ENCODE peak calls at places on chromosome 13, in ten cellular contexts. V, Z, D, C, A, H, L, Y, X and T are unnamed samples.

GRCh38 chr13:59360108-59360507 is 803.6 kb downstream of the DIAPH3 start:
- DNase-seq in V (no peak), Z (peak; percentile 72), D (no peak), C (no peak), A (no peak), H (no peak), L (no peak), Y (peak; percentile 59), X (no peak), T (no peak)

GRCh38 chr13:57424379-57424778 is 207.2 kb upstream of the PCDH17 start:
- DNase-seq in V (no peak), Z (no peak), D (no peak), C (no peak), A (no peak), H (no peak), L (no peak), Y (no peak), X (no peak), T (no peak)

GRCh38 chr13:73535341-73535740 is 476.5 kb downstream of the KLF5 start:
- DNase-seq in V (no peak), Z (no peak), D (no peak), C (no peak), A (no peak), H (no peak), L (no peak), Y (no peak), X (no peak), T (no peak)

GRCh38 chr13:113034451-113035208 is 65.6 kb downstream of the MCF2L start:
- DNase-seq in V (no peak), Z (no peak), D (no peak), C (peak; percentile 38), A (no peak), H (no peak), L (peak; percentile 24), Y (peak; percentile 42), X (no peak), T (no peak)

GRCh38 chr13:106616729-106617128 is 48.8 kb upstream of the ARGLU1 start:
- DNase-seq in V (no peak), Z (no peak), D (no peak), C (no peak), A (peak; percentile 76), H (no peak), L (no peak), Y (no peak), X (no peak), T (no peak)

GRCh38 chr13:21817878-21818277 is 147.0 kb downstream of the FGF9 start:
- DNase-seq in V (no peak), Z (no peak), D (no peak), C (no peak), A (no peak), H (no peak), L (no peak), Y (no peak), X (no peak), T (no peak)

GRCh38 chr13:35093356-35093755 is 151.3 kb downstream of the NBEA start:
- DNase-seq in V (no peak), Z (no peak), D (no peak), C (no peak), A (no peak), H (no peak), L (no peak), Y (no peak), X (no peak), T (no peak)

GRCh38 chr13:27372896-27373295 is 51.5 kb upstream of the GTF3A start:
- DNase-seq in V (peak; percentile 76), Z (no peak), D (no peak), C (peak; percentile 80), A (no peak), H (no peak), L (peak; percentile 63), Y (no peak), X (no peak), T (no peak)

GRCh38 chr13:76036176-76036575 is 400.0 kb downstream of the LMO7 start:
- DNase-seq in V (no peak), Z (no peak), D (no peak), C (no peak), A (no peak), H (no peak), L (no peak), Y (no peak), X (no peak), T (no peak)

GRCh38 chr13:46663644-46664043 is 110.7 kb downstream of the LRCH1 start:
- DNase-seq in V (no peak), Z (no peak), D (no peak), C (no peak), A (no peak), H (no peak), L (no peak), Y (peak; percentile 67), X (no peak), T (no peak)
- TF ChIP-seq POLR2AphosphoS5 in V (no peak), Z (no peak), D (no peak), C (no peak), A (no peak), H (no peak), L (no peak), Y (no peak), X (no peak), T (no peak)

GRCh38 chr13:19123502-19123901 is 58.1 kb downstream of the TUBA3C start:
- DNase-seq in V (no peak), Z (no peak), D (no peak), C (no peak), A (no peak), H (no peak), L (no peak), Y (no peak), X (no peak), T (no peak)

GRCh38 chr13:19117913-19118739 is 63.5 kb downstream of the TUBA3C start:
- DNase-seq in V (no peak), Z (no peak), D (no peak), C (no peak), A (no peak), H (no peak), L (no peak), Y (no peak), X (no peak), T (no peak)
- H3K9me3 ChIP-seq in V (no peaks in the 10 kb centered on the region), Z (no peaks in the 10 kb centered on the region), D (no peaks in the 10 kb centered on the region), C (no peaks in the 10 kb centered on the region), A (no peaks in the 10 kb centered on the region), H (peaks cover 8% of the 10 kb centered on the region), L (no peaks in the 10 kb centered on the region), Y (peaks cover 8% of the 10 kb centered on the region), X (peaks cover 52% of the 10 kb centered on the region), T (no peaks in the 10 kb centered on the region)

GRCh38 chr13:97239943-97240788 is 18.0 kb downstream of the MBNL2 start:
- DNase-seq in V (no peak), Z (no peak), D (no peak), C (no peak), A (no peak), H (no peak), L (no peak), Y (no peak), X (no peak), T (no peak)

GRCh38 chr13:97241761-97242160 is 19.6 kb downstream of the MBNL2 start:
- DNase-seq in V (no peak), Z (no peak), D (no peak), C (no peak), A (no peak), H (no peak), L (no peak), Y (peak; percentile 96), X (no peak), T (no peak)

GRCh38 chr13:97242755-97243497 is 20.8 kb downstream of the MBNL2 start:
- DNase-seq in V (no peak), Z (no peak), D (no peak), C (no peak), A (no peak), H (no peak), L (no peak), Y (peak; percentile 43), X (no peak), T (no peak)

GRCh38 chr13:97239306-97239705 is 17.2 kb downstream of the MBNL2 start:
- DNase-seq in V (no peak), Z (no peak), D (no peak), C (no peak), A (no peak), H (no peak), L (no peak), Y (no peak), X (no peak), T (no peak)

DNA sequence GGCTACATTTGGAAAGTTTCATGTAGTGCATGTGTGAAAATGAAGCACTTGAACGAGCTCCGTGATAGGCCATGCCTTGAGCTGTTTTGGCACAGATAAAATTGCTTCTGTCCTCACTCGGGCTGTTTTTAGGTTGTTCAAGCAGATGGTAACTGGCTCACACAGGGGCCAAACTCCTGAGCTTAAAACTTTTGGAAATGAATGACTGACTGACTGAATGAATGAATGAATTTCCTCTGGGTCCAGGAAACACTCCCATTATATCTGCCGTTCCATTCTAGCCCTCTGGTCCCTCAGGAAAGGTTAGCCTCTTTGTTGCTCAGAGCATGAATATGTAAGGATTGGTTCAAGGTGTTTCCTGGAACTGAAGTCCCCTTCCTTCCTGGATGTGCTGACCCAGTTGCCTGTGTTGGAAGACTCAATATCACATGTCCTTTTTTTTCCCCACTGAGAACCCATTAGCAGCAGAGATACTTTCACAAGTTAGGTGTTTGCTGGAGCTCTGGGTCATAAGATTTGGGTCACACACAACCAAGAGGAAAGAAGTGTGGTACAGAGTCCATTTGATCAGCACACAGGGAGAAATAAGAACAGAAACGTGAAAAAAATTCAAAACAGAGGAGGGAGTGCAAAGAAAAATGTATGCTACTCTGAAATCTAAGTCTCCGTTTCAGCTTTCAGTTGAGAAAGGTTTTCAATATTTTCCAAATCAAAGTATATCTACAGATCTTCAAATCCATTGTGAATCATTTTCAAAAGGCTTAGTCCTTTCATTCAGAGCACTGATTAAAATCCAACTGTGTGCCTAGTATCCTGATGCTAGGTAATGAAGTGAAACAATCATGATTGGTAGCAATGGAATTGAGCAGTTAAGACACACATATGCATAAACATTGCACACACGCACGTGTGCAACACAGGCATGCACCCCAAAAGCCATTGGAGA is 18.9 kb downstream of the MBNL2 start:
- DNase-seq in V (no peak), Z (no peak), D (no peak), C (no peak), A (no peak), H (no peak), L (no peak), Y (peak; percentile 81), X (no peak), T (no peak)
- TF ChIP-seq POLR2AphosphoS5 in V (peak; percentile 41), Z (no peak), D (no peak), C (no peak), A (no peak), H (no peak), L (no peak), Y (peak; percentile 61), X (no peak), T (no peak)

DNA sequence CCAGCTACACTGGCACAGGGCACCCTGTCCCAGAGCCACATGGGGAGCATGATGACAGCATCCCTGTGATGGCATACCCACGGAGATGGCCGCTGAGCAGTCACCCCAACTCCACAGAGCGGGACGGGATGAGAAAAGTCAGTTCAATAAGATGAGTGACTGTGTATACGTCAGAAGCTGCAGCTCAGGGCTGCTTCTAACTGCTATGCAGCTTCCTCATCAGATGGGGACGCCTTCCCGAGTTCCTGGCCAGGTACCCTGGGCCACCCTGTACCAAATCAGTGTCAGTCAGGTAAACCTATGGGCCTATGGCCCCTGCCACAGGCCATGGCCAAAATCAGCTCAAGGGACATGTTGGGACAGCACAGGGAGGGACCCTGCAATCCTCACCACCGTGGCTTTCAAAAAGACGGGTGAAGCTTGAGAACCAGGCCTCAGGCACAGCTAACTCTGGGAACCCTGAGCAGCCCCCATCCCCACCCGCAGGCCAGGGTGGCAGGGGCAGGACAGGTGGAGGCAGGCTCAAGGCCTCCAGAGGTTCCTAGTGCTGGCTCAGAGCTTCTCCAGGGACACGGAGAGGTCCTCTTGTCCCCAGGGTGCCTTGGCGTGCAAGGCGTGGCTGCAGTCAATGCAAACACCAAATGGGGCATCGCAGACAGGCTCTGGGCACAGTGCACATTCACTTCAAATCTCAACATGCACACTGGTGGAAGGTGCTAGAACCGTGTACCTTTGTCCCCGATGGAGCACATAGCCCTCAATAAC is 122.4 kb downstream of the TUBA3C start:
- DNase-seq in V (no peak), Z (no peak), D (no peak), C (no peak), A (no peak), H (no peak), L (no peak), Y (no peak), X (no peak), T (no peak)
- H3K9me3 ChIP-seq in V (peaks cover 13% of the 10 kb centered on the region), Z (no peaks in the 10 kb centered on the region), D (peaks cover 9% of the 10 kb centered on the region), C (peaks cover 3% of the 10 kb centered on the region), A (no peaks in the 10 kb centered on the region), H (peaks cover 8% of the 10 kb centered on the region), L (peaks cover 4% of the 10 kb centered on the region), Y (peaks cover 17% of the 10 kb centered on the region), X (peaks cover 85% of the 10 kb centered on the region), T (no peaks in the 10 kb centered on the region)